ENCODE peak calls at places on chromosome 17, in seven cellular contexts. U is activated CD4-positive, alpha-beta memory T cell treated with anti-CD3 and anti-CD28 coated beads, Interleukin-2, amount 10 ng/mL, durations not matched to agents 7 days and 5 days; B is amniotic stem cell; X is endothelial cell; Q is substantia nigra; J is NCI-H1105 treated with DMSO at 0.1 percent for 48 hours; V is stomach. G is an unnamed sample.
A peak's percentile ranks its signal among the peaks of the same experiment; 100 is the strongest.

GRCh38 chr17:19706791-19707727 is 9.3 kb downstream of the SLC47A2 start:
- DNase-seq in U (no peak), X (no peak), B (no peak), J (peak; percentile 96), Q (no peak), V (no peak), G (no peak)

GRCh38 chr17:6853764-6854442 is 22.4 kb upstream of the TEKT1 start:
- DNase-seq in Q (no peak), X (peak; percentile 16), V (no peak), J (no peak), B (no peak), U (no peak), G (peak; percentile 23)

GRCh38 chr17:59513934-59514841 is 51.2 kb upstream of the DHX40 start:
- DNase-seq in U (no peak), X (no peak), J (peak; percentile 96), B (no peak), Q (no peak), V (peak; percentile 82), G (no peak)

GRCh38 chr17:38464251-38464722 is 36.0 kb downstream of the ARHGAP23 start:
- DNase-seq in J (no peak), V (peak; percentile 50), X (no peak), U (no peak), B (no peak), Q (peak; percentile 71), G (no peak)

GRCh38 chr17:82750241-82750905 is 1.5 kb upstream of the TBCD start:
- DNase-seq in X (no peak), B (no peak), V (no peak), U (no peak), Q (no peak), J (no peak), G (no peak)

GRCh38 chr17:58272367-58273280 is 8.1 kb downstream of the MPO start:
- DNase-seq in J (no peak), U (no peak), X (no peak), B (no peak), V (no peak), Q (no peak), G (no peak)

GRCh38 chr17:68035131-68035522 is 408 bp upstream of the KPNA2 start:
- DNase-seq in B (peak; percentile 98), U (peak; percentile 93), J (peak; percentile 95), Q (peak; percentile 90), V (peak; percentile 94), X (peak; percentile 88), G (peak; percentile 94)

GRCh38 chr17:2844386-2844785 is 48.1 kb downstream of the RAP1GAP2 start:
- DNase-seq in X (no peak), V (no peak), B (no peak), J (no peak), Q (no peak), U (no peak), G (no peak)

G was measured in activated CD8-positive, alpha-beta T cell treated with anti-CD3 and anti-CD28 coated beads, Interleukin-2, amount 10 ng/mL, durations not matched to agents 7 days and 5 days.